ENCODE peak calls at places on chromosomes 3 and 15, in ten cellular contexts. R is breast epithelium, U is heart left ventricle, V is mammary epithelial cell, P is endodermal cell, G is SK-N-SH, Y is fibroblast of lung, K is sigmoid colon, W is HCT116, A is adrenal gland. C is an unnamed sample.

GRCh38 chr3:152071924-152072323 is 196.8 kb upstream of the MBNL1 start:
- DNase-seq in G (peak; percentile 20), W (peak; percentile 1), V (peak; percentile 45), A (peak; percentile 5), Y (peak; percentile 78), K (no peak), P (no peak), R (no peak), U (no peak), C (no peak)

GRCh38 chr3:27659279-27660021 is 62.7 kb downstream of the EOMES start:
- DNase-seq in K (no peak), R (peak; percentile 37), P (peak; percentile 88), A (peak; percentile 69), G (peak; percentile 66), W (peak; percentile 62), U (peak; percentile 36), V (peak; percentile 41), Y (peak; percentile 58), C (peak; percentile 79)

GRCh38 chr3:112351036-112351435 is 18.1 kb downstream of the CD200 start:
- DNase-seq in W (no peak), U (no peak), G (no peak), R (no peak), Y (no peak), A (peak; percentile 7), V (no peak), P (no peak), K (no peak), C (no peak)

GRCh38 chr15:68550004-68550403 is 28.8 kb upstream of the CORO2B start:
- DNase-seq in V (no peak), K (no peak), P (no peak), R (no peak), A (no peak), G (no peak), W (no peak), Y (no peak), U (no peak), C (no peak)

GRCh38 chr3:188491276-188491687 is 337.3 kb downstream of the LPP start:
- DNase-seq in G (no peak), U (peak; percentile 27), R (no peak), W (no peak), K (no peak), A (peak; percentile 58), Y (peak; percentile 73), P (no peak), V (no peak), C (no peak)

GRCh38 chr3:74643636-74644035 is 29.2 kb upstream of the CNTN3 start:
- DNase-seq in G (peak; percentile 54), R (peak; percentile 30), W (no peak), U (peak; percentile 80), A (peak; percentile 39), V (no peak), Y (peak; percentile 86), K (peak; percentile 69), P (no peak), C (no peak)

GRCh38 chr3:152513301-152513960 is 244.7 kb downstream of the MBNL1 start:
- DNase-seq in G (no peak), W (no peak), A (no peak), P (no peak), K (no peak), R (no peak), Y (no peak), V (no peak), U (no peak), C (no peak)

GRCh38 chr3:131806736-131807135 is 228.1 kb downstream of the CPNE4 start:
- DNase-seq in R (no peak), P (no peak), Y (no peak), W (no peak), K (no peak), G (no peak), U (no peak), V (no peak), A (no peak), C (no peak)

GRCh38 chr3:11167590-11167989 is 13.3 kb downstream of the HRH1 start:
- DNase-seq in G (no peak), P (no peak), K (peak; percentile 24), V (peak; percentile 43), Y (no peak), U (no peak), R (no peak), A (no peak), W (no peak), C (no peak)

DNA sequence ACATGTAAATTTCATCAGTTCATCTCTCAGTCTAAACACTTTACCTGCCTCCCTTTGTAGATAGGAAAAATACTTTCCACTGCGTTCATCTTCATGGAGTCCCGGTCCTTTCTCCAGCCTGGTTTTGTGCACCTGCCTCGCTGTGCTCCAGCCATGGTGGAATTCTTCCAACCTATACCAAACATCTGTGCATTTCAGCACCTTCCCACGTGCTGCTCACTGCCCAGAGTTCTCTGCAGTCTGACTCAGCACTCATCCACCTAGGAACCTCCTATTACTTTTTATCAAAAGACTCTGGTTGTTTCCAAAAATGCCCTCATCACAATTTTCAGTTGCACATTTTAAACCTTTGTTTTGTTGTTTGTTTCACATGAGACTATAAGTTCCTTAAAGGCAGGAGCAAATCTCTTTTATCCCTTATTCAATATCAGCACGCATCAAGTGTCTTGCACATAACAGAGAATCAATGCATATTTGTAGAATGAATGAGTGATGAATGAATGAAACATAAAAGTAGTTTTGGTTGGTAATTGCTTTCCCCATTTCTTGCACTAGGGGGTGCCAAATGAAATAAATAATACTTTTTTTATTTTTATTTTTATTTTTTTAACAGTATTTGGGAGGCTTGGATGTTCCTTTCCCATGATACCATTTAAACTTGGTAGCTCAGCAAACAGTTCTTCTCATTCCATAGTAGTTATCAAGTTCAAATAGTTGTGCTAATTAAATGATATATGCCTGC is 30.2 kb upstream of the ADAMTS9 start:
- DNase-seq in K (no peak), V (no peak), R (no peak), W (no peak), A (no peak), P (no peak), G (no peak), U (no peak), Y (peak; percentile 13), C (no peak)
- TF ChIP-seq CTCF in K (no peak), V (peak; percentile 51), R (no peak), W (peak; percentile 30), A (peak; percentile 33), P (peak; percentile 85), G (peak; percentile 61), U (peak; percentile 57), Y (peak; percentile 59), C (peak; percentile 57)

GRCh38 chr3:53160660-53161344 is at the start of gene PRKCD:
- DNase-seq in W (peak; percentile 37), Y (peak; percentile 86), R (peak; percentile 83), A (peak; percentile 94), G (peak; percentile 93), P (peak; percentile 93), U (peak; percentile 92), K (peak; percentile 93), V (peak; percentile 86), C (peak; percentile 94)

GRCh38 chr3:53162672-53163458 is 1.9 kb downstream of the PRKCD start:
- DNase-seq in G (no peak), K (no peak), P (peak; percentile 63), Y (no peak), A (no peak), W (no peak), U (no peak), V (peak; percentile 36), R (no peak), C (peak; percentile 75)

GRCh38 chr3:53161345-53161819 is 373 bp downstream of the PRKCD start:
- DNase-seq in Y (no peak), G (no peak), U (peak; percentile 51), K (peak; percentile 73), V (no peak), P (no peak), W (no peak), A (no peak), R (no peak), C (peak; percentile 81)

GRCh38 chr3:53163459-53164387 is 2.7 kb downstream of the PRKCD start:
- DNase-seq in G (no peak), U (no peak), Y (no peak), W (no peak), P (no peak), A (no peak), V (no peak), K (no peak), R (no peak), C (no peak)

DNA sequence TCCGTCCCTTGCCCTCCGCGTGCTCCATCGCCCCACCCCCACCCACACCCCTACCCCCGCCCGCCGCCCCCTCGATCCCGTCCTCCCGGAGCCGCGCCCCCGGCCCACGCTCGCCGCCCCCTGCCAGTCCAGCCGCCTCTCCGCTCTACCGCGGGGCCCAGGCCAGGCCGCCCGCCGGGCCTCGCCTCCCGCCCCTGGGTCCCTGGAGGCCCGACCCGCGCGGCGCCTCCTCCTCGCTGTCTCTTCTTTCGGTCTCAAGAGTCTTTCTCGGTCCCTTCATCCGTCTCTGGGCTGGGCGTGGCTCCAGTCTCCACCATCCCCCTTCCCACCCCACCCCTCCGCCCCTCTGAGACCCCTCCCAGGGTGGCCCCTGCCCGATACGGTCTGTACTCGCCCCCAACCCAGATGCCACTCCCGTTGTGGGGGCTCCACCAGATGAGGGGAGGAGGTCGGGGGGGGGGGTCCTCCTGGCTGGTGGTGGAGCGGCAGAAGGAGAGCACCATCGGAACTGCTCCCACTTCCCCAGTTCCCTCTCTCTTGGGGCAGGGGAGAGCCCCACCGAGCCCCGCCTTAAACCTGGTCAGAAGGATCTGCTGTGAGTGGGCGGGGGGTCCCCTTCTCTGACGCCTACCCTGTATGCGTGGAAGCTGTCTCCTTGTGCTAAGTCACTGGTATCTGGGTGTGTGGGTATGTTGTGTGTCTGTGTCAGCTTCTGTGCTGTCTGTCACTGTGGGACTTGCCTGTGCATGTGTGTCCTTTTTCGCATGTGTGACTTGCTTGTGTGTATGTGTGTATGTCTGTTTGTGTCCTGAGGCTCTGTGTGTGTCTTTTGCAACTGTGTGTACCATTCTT is 1.0 kb downstream of the PRKCD start:
- DNase-seq in A (no peak), K (no peak), U (peak; percentile 67), W (no peak), Y (no peak), R (no peak), P (peak; percentile 80), G (peak; percentile 84), V (peak; percentile 48), C (peak; percentile 76)
- H3K4me1 ChIP-seq in A (peaks cover 76% of the 10 kb centered on the region), K (peaks cover 16% of the 10 kb centered on the region), U (peaks cover 40% of the 10 kb centered on the region), W (peaks cover 30% of the 10 kb centered on the region), Y (peaks cover 20% of the 10 kb centered on the region), R (peaks cover 10% of the 10 kb centered on the region), P (peaks cover 12% of the 10 kb centered on the region), G (peaks cover 6% of the 10 kb centered on the region), V (peaks cover 49% of the 10 kb centered on the region), C (peaks cover 62% of the 10 kb centered on the region)

GRCh38 chr15:89397653-89398023 is 63.0 kb upstream of the POLG start:
- DNase-seq in K (no peak), P (no peak), V (no peak), U (no peak), Y (no peak), R (no peak), W (no peak), A (no peak), G (no peak), C (no peak)
- H3K27me3 ChIP-seq in K (peaks cover 93% of the 10 kb centered on the region), P (peaks cover 100% of the 10 kb centered on the region), V (peaks cover 11% of the 10 kb centered on the region), U (peaks cover 99% of the 10 kb centered on the region), Y (peaks cover 33% of the 10 kb centered on the region), R (peaks cover 2% of the 10 kb centered on the region), W (no peaks in the 10 kb centered on the region), A (peaks cover 54% of the 10 kb centered on the region), G (no peaks in the 10 kb centered on the region), C (peaks cover 73% of the 10 kb centered on the region)

DNA sequence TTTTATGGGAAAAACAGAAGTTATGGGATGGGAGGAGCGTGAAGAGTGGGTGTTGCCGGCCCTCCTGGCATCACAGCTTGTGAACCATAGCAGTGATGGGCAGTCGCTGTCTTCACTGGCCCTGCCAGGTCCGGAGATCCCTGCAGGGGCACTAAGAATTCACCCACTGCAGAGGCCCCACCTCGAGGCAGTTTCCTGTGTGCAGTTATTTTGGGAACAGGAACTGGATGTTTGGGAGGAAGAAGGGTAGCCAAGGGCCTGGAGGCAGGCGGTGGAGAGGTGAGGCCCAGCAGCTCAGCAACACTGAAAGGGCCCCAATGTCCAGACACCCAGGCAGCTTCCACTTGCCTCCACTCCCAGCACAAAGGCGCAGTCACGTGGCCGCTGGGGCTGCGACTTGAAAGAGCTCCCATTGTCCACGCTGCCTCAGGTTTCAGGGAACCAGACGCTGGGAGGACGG is 255.6 kb downstream of the ZNF621 start:
- DNase-seq in U (peak; percentile 90), K (peak; percentile 92), Y (no peak), A (peak; percentile 40), R (peak; percentile 94), W (no peak), V (peak; percentile 46), G (no peak), P (no peak), C (peak; percentile 82)
- TF ChIP-seq CTCF in U (no peak), K (no peak), Y (no peak), A (no peak), R (no peak), W (no peak), V (no peak), G (no peak), P (no peak), C (no peak)